ENCODE peak calls at places on chromosomes 13 and 19, in four cellular contexts. Y is NCI-H774; J is stimulated activated CD4-positive, alpha-beta T cell treated with anti-CD3 and anti-CD28 coated beads, Interleukin-2, amount 100 ng/mL, for 48 hours; M is nucleus accumbens. X is an unnamed sample.

GRCh38 chr19:8877854-8878705 is 45.9 kb downstream of the MBD3L1 start:
- DNase-seq in M (no peak), J (no peak), Y (no peak), X (no peak)

GRCh38 chr13:101757446-101758039 is 305.1 kb downstream of the ITGBL1 start:
- DNase-seq in J (no peak), Y (peak; percentile 5), M (no peak), X (peak; percentile 46)

GRCh38 chr19:16571689-16572331 is 405 bp downstream of the SLC35E1 start:
- DNase-seq in J (no peak), Y (no peak), M (no peak), X (peak; percentile 31)

GRCh38 chr13:96806750-96807149 is 187.5 kb downstream of the OXGR1 start:
- DNase-seq in J (no peak), M (no peak), Y (no peak), X (no peak)

GRCh38 chr19:3324405-3324856 is 42.0 kb upstream of the NFIC start:
- DNase-seq in M (no peak), Y (peak; percentile 39), J (peak; percentile 88), X (peak; percentile 50)

GRCh38 chr19:4374451-4375163 is 25.7 kb downstream of the SH3GL1 start:
- DNase-seq in J (no peak), M (no peak), Y (no peak), X (peak; percentile 88)

GRCh38 chr19:55210120-55210493 is 806 bp upstream of the PTPRH start:
- DNase-seq in M (no peak), Y (peak; percentile 89), J (no peak), X (peak; percentile 96)

GRCh38 chr19:7676376-7676775 is 514 bp upstream of the MCEMP1 start:
- DNase-seq in J (no peak), Y (no peak), M (no peak), X (no peak)

GRCh38 chr19:2957160-2957559 is 12.4 kb upstream of the ZNF77 start:
- DNase-seq in Y (no peak), M (no peak), J (no peak), X (no peak)

X was measured in cardiac fibroblast.